ENCODE peak calls at places on chromosomes 5 and 9, in six cellular contexts. D, P, F, O, J and H are unnamed samples.

GRCh38 chr5:12242960-12243888 is 339.0 kb upstream of the CTNND2 start:
- DNase-seq in D (no peak), P (no peak), F (no peak), O (no peak), J (no peak), H (no peak)

GRCh38 chr5:94086194-94086593 is 344.8 kb upstream of the POU5F2 start:
- DNase-seq in D (no peak), P (no peak), F (no peak), O (no peak), J (no peak), H (no peak)

GRCh38 chr9:116979461-116979860 is 292.4 kb downstream of the TRIM32 start:
- DNase-seq in D (no peak), P (no peak), F (no peak), O (peak; percentile 15), J (no peak), H (no peak)

GRCh38 chr9:108580021-108580439 is 275.8 kb downstream of the ACTL7B start:
- DNase-seq in D (no peak), P (no peak), F (no peak), O (no peak), J (no peak), H (no peak)

GRCh38 chr5:88150747-88151146 is 117.9 kb downstream of the TMEM161B start:
- DNase-seq in D (no peak), P (no peak), F (no peak), O (no peak), J (no peak), H (no peak)

GRCh38 chr9:134734270-134734669 is 92.7 kb downstream of the COL5A1 start:
- DNase-seq in D (no peak), P (no peak), F (no peak), O (no peak), J (no peak), H (no peak)

GRCh38 chr5:67350185-67350584 is 153.6 kb upstream of the CD180 start:
- DNase-seq in D (no peak), P (no peak), F (no peak), O (no peak), J (no peak), H (no peak)

GRCh38 chr5:95962785-95963184 is 1.1 kb upstream of the ELL2 start:
- DNase-seq in D (no peak), P (no peak), F (no peak), O (peak; percentile 38), J (no peak), H (no peak)

GRCh38 chr9:91589101-91589553 is 165.5 kb upstream of the NFIL3 start:
- DNase-seq in D (no peak), P (no peak), F (no peak), O (no peak), J (no peak), H (no peak)

GRCh38 chr5:88664630-88665029 is 218.4 kb downstream of the MEF2C start:
- DNase-seq in D (no peak), P (no peak), F (no peak), O (peak; percentile 41), J (no peak), H (no peak)

GRCh38 chr5:179166886-179167841 is 107.0 kb downstream of the ZNF354C start:
- DNase-seq in D (peak; percentile 23), P (peak; percentile 58), F (peak; percentile 87), O (peak; percentile 99), J (peak; percentile 39), H (peak; percentile 70)

GRCh38 chr5:6674421-6674820 is 38.8 kb upstream of the TENT4A start:
- DNase-seq in D (no peak), P (no peak), F (no peak), O (no peak), J (no peak), H (no peak)

GRCh38 chr9:127566351-127567001 is 45.6 kb upstream of the STXBP1 start:
- DNase-seq in D (no peak), P (peak; percentile 73), F (no peak), O (peak; percentile 67), J (peak; percentile 58), H (no peak)

GRCh38 chr5:126984632-126985031 is 45.7 kb downstream of the MARCHF3 start:
- DNase-seq in D (no peak), P (no peak), F (no peak), O (no peak), J (no peak), H (no peak)

GRCh38 chr5:122154910-122155309 is 25.6 kb downstream of the ZNF474 start:
- DNase-seq in D (no peak), P (no peak), F (no peak), O (no peak), J (no peak), H (no peak)

GRCh38 chr5:109099081-109099480 is 310.7 kb downstream of the PJA2 start:
- DNase-seq in D (no peak), P (no peak), F (no peak), O (no peak), J (no peak), H (no peak)

GRCh38 chr5:161544350-161544765 is 2.2 kb downstream of the GABRB2 start:
- DNase-seq in D (no peak), P (peak; percentile 44), F (peak; percentile 67), O (peak; percentile 48), J (no peak), H (no peak)

GRCh38 chr5:148912714-148913398 is 86.4 kb downstream of the ADRB2 start:
- DNase-seq in D (no peak), P (no peak), F (no peak), O (peak; percentile 66), J (no peak), H (no peak)

GRCh38 chr5:122585111-122585415 is 189.8 kb upstream of the SNX2 start:
- DNase-seq in D (no peak), P (no peak), F (no peak), O (no peak), J (no peak), H (no peak)

GRCh38 chr9:133113928-133114351 is 7.1 kb downstream of the RALGDS start:
- DNase-seq in D (no peak), P (peak; percentile 38), F (peak; percentile 67), O (peak; percentile 71), J (no peak), H (no peak)

GRCh38 chr5:158414780-158415179 is 555.8 kb upstream of the CLINT1 start:
- DNase-seq in D (no peak), P (no peak), F (no peak), O (no peak), J (no peak), H (no peak)

GRCh38 chr9:129750010-129750409 is 2.8 kb downstream of the PTGES start:
- DNase-seq in D (no peak), P (no peak), F (no peak), O (no peak), J (no peak), H (no peak)

GRCh38 chr5:90690317-90690716 is 131.7 kb downstream of the ADGRV1 start:
- DNase-seq in D (no peak), P (no peak), F (no peak), O (no peak), J (no peak), H (no peak)

GRCh38 chr5:143568105-143568504 is 164.6 kb upstream of the NR3C1 start:
- DNase-seq in D (no peak), P (no peak), F (no peak), O (no peak), J (no peak), H (no peak)

GRCh38 chr5:149990518-149991376 is 9.7 kb downstream of the TIGD6 start:
- DNase-seq in D (peak; percentile 51), P (peak; percentile 71), F (peak; percentile 78), O (peak; percentile 70), J (peak; percentile 81), H (peak; percentile 46)

GRCh38 chr5:157963761-157964160 is 104.8 kb upstream of the CLINT1 start:
- DNase-seq in D (no peak), P (no peak), F (no peak), O (no peak), J (no peak), H (no peak)

GRCh38 chr5:119080975-119081374 is 10.1 kb downstream of the DMXL1 start:
- DNase-seq in D (no peak), P (no peak), F (no peak), O (no peak), J (no peak), H (no peak)

GRCh38 chr5:442335-443238 is at the start of gene EXOC3:
- DNase-seq in D (peak; percentile 69), P (peak; percentile 86), F (peak; percentile 90), O (peak; percentile 99), J (peak; percentile 77), H (peak; percentile 71)

GRCh38 chr9:135085830-135086546 is 1.5 kb upstream of the OLFM1 start:
- DNase-seq in D (no peak), P (peak; percentile 88), F (peak; percentile 95), O (peak; percentile 96), J (peak; percentile 86), H (no peak)

GRCh38 chr5:139847790-139848507 is 52.3 kb downstream of the PSD2 start:
- DNase-seq in D (peak; percentile 59), P (peak; percentile 68), F (peak; percentile 85), O (peak; percentile 93), J (peak; percentile 67), H (peak; percentile 85)

GRCh38 chr5:59732806-59733205 is 160.7 kb downstream of the PDE4D start:
- DNase-seq in D (no peak), P (no peak), F (no peak), O (no peak), J (no peak), H (no peak)

GRCh38 chr5:88666761-88667186 is 216.2 kb downstream of the MEF2C start:
- DNase-seq in D (no peak), P (no peak), F (no peak), O (peak; percentile 48), J (no peak), H (no peak)

GRCh38 chr5:147310059-147310704 is 75.4 kb downstream of the STK32A start:
- DNase-seq in D (no peak), P (peak; percentile 88), F (peak; percentile 74), O (peak; percentile 12), J (peak; percentile 87), H (no peak)

GRCh38 chr5:84286662-84287061 is 98.0 kb downstream of the EDIL3 start:
- DNase-seq in D (no peak), P (no peak), F (no peak), O (no peak), J (no peak), H (no peak)

GRCh38 chr5:119315516-119315949 is 40.3 kb upstream of the TNFAIP8 start:
- DNase-seq in D (no peak), P (no peak), F (no peak), O (peak; percentile 22), J (no peak), H (peak; percentile 67)

GRCh38 chr9:36871606-36872005 is 162.5 kb downstream of the PAX5 start:
- DNase-seq in D (no peak), P (no peak), F (no peak), O (no peak), J (no peak), H (no peak)
- H3K36me3 ChIP-seq in D (no peaks in the 10 kb centered on the region), P (no peaks in the 10 kb centered on the region), F (no peaks in the 10 kb centered on the region), O (no peaks in the 10 kb centered on the region), J (no peaks in the 10 kb centered on the region), H (no peaks in the 10 kb centered on the region)

GRCh38 chr9:121782514-121783110 is 131.2 kb downstream of the DAB2IP start:
- DNase-seq in D (no peak), P (no peak), F (no peak), O (no peak), J (peak; percentile 19), H (no peak)
- H3K36me3 ChIP-seq in D (no peaks in the 10 kb centered on the region), P (peaks cover 6% of the 10 kb centered on the region), F (peaks cover 23% of the 10 kb centered on the region), O (peaks cover 8% of the 10 kb centered on the region), J (peaks cover 89% of the 10 kb centered on the region), H (no peaks in the 10 kb centered on the region)

GRCh38 chr9:114087721-114088120 is 9.6 kb upstream of the AMBP start:
- DNase-seq in D (no peak), P (no peak), F (no peak), O (no peak), J (no peak), H (no peak)
- H3K36me3 ChIP-seq in D (no peaks in the 10 kb centered on the region), P (no peaks in the 10 kb centered on the region), F (peaks cover 6% of the 10 kb centered on the region), O (no peaks in the 10 kb centered on the region), J (no peaks in the 10 kb centered on the region), H (no peaks in the 10 kb centered on the region)

GRCh38 chr5:120872292-120872691 is 408.2 kb downstream of the PRR16 start:
- DNase-seq in D (no peak), P (no peak), F (no peak), O (no peak), J (no peak), H (no peak)
- H3K36me3 ChIP-seq in D (no peaks in the 10 kb centered on the region), P (no peaks in the 10 kb centered on the region), F (no peaks in the 10 kb centered on the region), O (no peaks in the 10 kb centered on the region), J (no peaks in the 10 kb centered on the region), H (no peaks in the 10 kb centered on the region)